ENCODE peak calls at places on chromosomes 13 and 19, in four cellular contexts. I is fibroblast of lung, X is H1, W is iPS DF 6.9. P is an unnamed sample. For H3K36me3, the result is how much of the 10 kb centered on the place peaks cover.

GRCh38 chr13:24184855-24185254 is 24.3 kb downstream of the SPATA13 start:
- DNase-seq in I (no peak), W (no peak), X (no peak), P (no peak)

GRCh38 chr19:48804496-48804895 is 6.3 kb downstream of the BCAT2 start:
- DNase-seq in X (no peak), W (no peak), I (no peak), P (no peak)

GRCh38 chr19:16368385-16369305 is 44.0 kb downstream of the KLF2 start:
- DNase-seq in X (no peak), I (no peak), W (no peak), P (no peak)

GRCh38 chr13:36904219-36904618 is 15.8 kb downstream of the SMAD9 start:
- DNase-seq in W (no peak), X (no peak), I (no peak), P (no peak)

GRCh38 chr19:30158067-30158892 is 213.9 kb upstream of the ZNF536 start:
- DNase-seq in I (no peak), X (no peak), W (no peak), P (no peak)

GRCh38 chr13:106986033-106986484 is 418.1 kb upstream of the ARGLU1 start:
- DNase-seq in W (peak), I (peak), X (peak), P (no peak)

GRCh38 chr13:23790591-23791170 is 98.5 kb downstream of the MIPEP start:
- DNase-seq in W (no peak), I (peak), X (no peak), P (no peak)

GRCh38 chr19:48686103-48686502 is 9.7 kb upstream of the FUT2 start:
- DNase-seq in I (no peak), X (no peak), W (no peak), P (no peak)

GRCh38 chr13:36763322-36763721 is 55.7 kb upstream of the RFXAP start:
- DNase-seq in X (no peak), W (no peak), I (no peak), P (no peak)

GRCh38 chr19:40419066-40419612 is 6.0 kb upstream of the PRX start:
- DNase-seq in I (no peak), W (no peak), X (no peak), P (no peak)

GRCh38 chr19:5122121-5122400 is 153.1 kb downstream of the KDM4B start:
- DNase-seq in X (no peak), W (no peak), I (no peak), P (no peak)
- H3K36me3 ChIP-seq in X (under half), W (under half), I (under half), P (under half)

DNA sequence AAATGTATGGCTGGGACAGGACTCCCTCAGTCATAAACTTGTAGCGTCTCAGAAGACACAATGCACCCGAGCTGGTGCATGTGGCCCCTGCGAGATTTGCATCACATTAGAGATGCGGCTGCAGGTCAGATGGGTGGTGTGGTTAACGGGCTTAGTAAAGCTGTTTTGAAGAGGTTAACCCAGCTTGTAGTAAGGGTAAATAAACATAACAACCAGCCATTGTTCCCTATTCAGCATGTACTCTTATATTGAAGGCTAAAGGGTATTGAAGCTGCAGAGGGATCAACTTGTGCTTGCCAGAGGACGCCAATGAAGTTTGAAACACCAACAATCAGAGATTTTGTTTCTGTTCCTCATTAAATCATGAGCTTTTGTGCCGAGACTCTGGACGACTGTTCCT is 79.4 kb downstream of the ZIC5 start:
- DNase-seq in W (no peak), X (peak), I (no peak), P (no peak)
- H3K4me3 ChIP-seq in W (no peak), X (peak), I (no peak), P (peak)

DNA sequence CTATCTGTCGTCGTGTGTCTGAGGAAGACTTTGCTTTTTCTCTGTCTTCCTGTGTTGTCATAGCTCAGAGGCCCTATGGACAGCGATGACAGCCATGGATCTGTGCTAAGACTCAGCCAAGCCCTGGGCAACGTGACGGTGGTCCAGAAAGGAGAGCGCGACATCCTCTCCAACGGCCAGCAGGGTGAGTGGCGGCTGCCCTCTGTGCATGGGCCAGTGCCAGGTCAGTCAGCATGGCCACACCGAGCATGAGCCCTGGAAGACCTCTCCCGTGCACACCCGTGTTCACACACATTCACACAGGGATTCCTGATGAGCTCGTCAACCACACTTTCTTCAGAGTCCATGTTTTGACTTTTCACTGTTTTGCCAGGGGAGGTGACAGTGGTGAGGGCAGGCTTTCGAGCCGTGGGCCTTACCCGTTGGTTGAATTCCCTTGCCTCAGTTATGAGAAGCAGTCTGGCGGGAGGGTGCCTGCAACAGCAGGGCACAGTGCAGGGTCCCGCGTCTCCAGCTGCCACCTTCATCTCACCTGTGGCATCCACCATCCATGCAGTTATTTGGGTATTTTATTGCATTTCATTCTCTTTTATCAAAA is 20.2 kb downstream of the NAXD start:
- DNase-seq in I (no peak), X (no peak), W (no peak), P (no peak)
- H3K36me3 ChIP-seq in I (under half), X (under half), W (under half), P (under half)

GRCh38 chr19:1261863-1262686 is 7.1 kb upstream of the CIRBP start:
- DNase-seq in X (no peak), I (no peak), W (no peak), P (no peak)

GRCh38 chr19:1260749-1261511 is 8.2 kb upstream of the CIRBP start:
- DNase-seq in X (peak), I (peak), W (no peak), P (peak)

GRCh38 chr19:1261512-1261862 is 7.6 kb upstream of the CIRBP start:
- DNase-seq in X (no peak), W (no peak), I (no peak), P (peak)

GRCh38 chr19:1263198-1263597 is 5.9 kb upstream of the CIRBP start:
- DNase-seq in I (no peak), X (no peak), W (no peak), P (peak)

DNA sequence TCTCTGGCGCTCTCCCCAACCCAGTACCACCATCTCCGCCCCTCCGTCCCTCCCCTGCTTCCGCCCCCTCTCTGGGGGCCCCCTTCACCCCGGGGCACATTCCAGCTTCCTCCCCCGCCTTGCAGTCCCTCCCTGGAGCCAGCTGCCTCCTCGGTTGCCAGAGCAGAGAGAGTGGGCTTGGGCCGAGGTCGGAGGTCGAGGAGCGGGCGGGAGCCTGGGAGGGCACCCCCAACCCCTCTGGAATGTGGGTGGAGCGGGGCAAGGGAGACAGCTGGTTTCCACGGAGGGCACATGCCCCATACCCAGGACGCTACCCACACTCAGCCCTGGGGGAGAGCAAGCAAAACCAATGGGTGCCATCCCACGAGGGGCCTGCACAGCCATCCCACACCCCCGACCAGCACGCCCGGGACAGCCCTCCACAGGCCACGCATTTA is 6.4 kb upstream of the CIRBP start:
- DNase-seq in I (no peak), W (no peak), X (no peak), P (no peak)
- H3K4me3 ChIP-seq in I (no peak), W (no peak), X (peak), P (peak)

GRCh38 chr13:103012611-103013010 is 53.6 kb downstream of the SLC10A2 start:
- DNase-seq in W (no peak), I (no peak), X (no peak), P (no peak)
- H3K36me3 ChIP-seq in W (under half), I (under half), X (under half), P (under half)

GRCh38 chr19:18428837-18429674 is 8.9 kb downstream of the ISYNA1 start:
- DNase-seq in I (peak), X (no peak), W (no peak), P (peak)
- H3K4me3 ChIP-seq in I (peak), X (peak), W (peak), P (peak)

GRCh38 chr19:12703056-12703455 is 6.6 kb upstream of the FBXW9 start:
- DNase-seq in I (peak), W (peak), X (peak), P (no peak)
- H3K36me3 ChIP-seq in I (under half), W (under half), X (under half), P (under half)

DNA sequence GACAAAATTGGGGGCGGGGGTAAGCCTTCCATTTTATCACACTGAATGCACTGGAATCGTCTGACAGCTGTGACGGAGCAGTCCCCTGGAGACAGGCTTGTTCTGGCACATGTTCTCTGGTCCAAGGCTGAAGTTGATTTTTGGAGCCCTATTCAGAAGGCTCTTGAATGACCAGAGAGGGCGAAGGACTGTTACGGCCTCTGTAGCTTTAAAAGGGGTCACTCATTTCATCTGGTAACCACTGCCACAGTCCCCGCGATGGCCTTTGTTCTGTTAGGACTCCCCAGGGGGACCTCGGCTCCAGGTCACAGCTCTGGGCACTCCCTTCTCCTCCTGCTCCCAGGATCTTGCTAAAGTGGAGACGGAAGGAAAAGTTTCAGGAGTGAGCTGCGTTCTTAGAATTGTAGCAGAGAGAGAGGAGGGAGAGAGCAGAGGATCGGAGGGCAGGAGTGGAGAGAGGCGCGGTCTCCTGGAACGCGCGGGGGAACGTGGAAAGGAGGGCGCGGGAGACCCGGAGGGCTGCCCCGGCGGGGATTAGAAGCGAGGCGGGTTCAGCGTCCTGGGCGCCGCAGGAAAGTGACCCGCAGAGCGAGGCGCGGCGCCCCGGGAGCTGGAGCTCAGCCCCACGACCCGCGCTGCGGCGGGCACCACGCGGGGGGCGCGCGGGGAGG is 134.3 kb upstream of the MYO16 start:
- DNase-seq in I (peak), W (no peak), X (no peak), P (no peak)
- H3K4me3 ChIP-seq in I (no peak), W (peak), X (peak), P (no peak)

DNA sequence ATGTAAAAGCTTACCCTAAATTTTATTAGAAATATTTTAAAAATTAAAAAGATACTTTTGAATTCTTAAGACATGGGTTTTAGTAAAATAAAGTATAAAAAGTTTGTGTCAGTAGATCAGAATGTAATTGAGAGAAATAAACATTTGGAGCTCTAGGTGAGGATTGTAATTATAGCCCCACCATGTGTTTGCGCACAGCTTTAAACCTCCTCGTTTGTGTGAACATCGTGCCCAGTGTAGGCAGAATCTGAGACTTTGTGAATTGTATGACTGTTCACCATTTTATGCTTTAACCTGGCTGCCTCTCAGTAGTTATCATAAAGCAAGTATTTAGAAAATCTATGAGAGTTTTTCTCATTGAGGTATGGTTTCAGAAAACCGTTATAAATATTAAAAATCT is 29.1 kb downstream of the CUL4A start:
- DNase-seq in I (no peak), X (no peak), W (no peak), P (no peak)
- H3K36me3 ChIP-seq in I (under half), X (under half), W (under half), P (under half)

GRCh38 chr13:48299591-48299990 is 4.0 kb upstream of the RB1 start:
- DNase-seq in W (no peak), X (no peak), I (no peak), P (no peak)
- H3K4me3 ChIP-seq in W (no peak), X (no peak), I (no peak), P (no peak)